ENCODE peak calls at places on chromosomes 1 and 21, in nine cellular contexts. E is amniotic epithelial cell, V is glutamatergic neuron, Z is amygdala, G is iris pigment epithelial cell, H is fibroblast of the aortic adventitia, P is nephron progenitor cell, W is MM.1S, K is sciatic nerve. Y is an unnamed sample.
A peak's percentile ranks its signal among the peaks of the same experiment; 100 is the strongest.

GRCh38 chr1:156625436-156626078 is 6.3 kb downstream of the HAPLN2 start:
- DNase-seq in E (peak; percentile 30), V (peak; percentile 77), Z (peak; percentile 69), G (no peak), H (peak; percentile 55), P (peak; percentile 78), W (peak; percentile 66), K (peak; percentile 79), Y (peak; percentile 28)

GRCh38 chr1:14681182-14681581 is 82.7 kb downstream of the KAZN start:
- DNase-seq in E (no peak), V (no peak), Z (no peak), G (peak; percentile 24), H (peak; percentile 4), P (no peak), W (no peak), K (no peak), Y (peak; percentile 66)

GRCh38 chr1:114749835-114750234 is 7.9 kb downstream of the CSDE1 start:
- DNase-seq in E (no peak), V (no peak), Z (no peak), G (no peak), H (no peak), P (no peak), W (no peak), K (no peak), Y (no peak)

GRCh38 chr1:202710070-202711025 is at the start of gene SYT2:
- DNase-seq in E (no peak), V (peak; percentile 89), Z (no peak), G (no peak), H (no peak), P (peak; percentile 86), W (no peak), K (peak; percentile 63), Y (no peak)

GRCh38 chr1:234114648-234115307 is 210.3 kb downstream of the SLC35F3 start:
- DNase-seq in E (peak; percentile 48), V (peak; percentile 28), Z (peak; percentile 4), G (peak; percentile 45), H (peak; percentile 75), P (peak; percentile 46), W (peak; percentile 59), K (no peak), Y (peak; percentile 62)

GRCh38 chr21:34345892-34346291 is 17.9 kb upstream of the KCNE2 start:
- DNase-seq in E (peak; percentile 30), V (no peak), Z (no peak), G (peak; percentile 33), H (no peak), P (no peak), W (no peak), K (no peak), Y (no peak)

GRCh38 chr1:30704765-30705509 is 18.4 kb downstream of the MATN1 start:
- DNase-seq in E (no peak), V (no peak), Z (no peak), G (no peak), H (peak; percentile 64), P (no peak), W (no peak), K (no peak), Y (no peak)

GRCh38 chr1:232555581-232556189 is 74.2 kb downstream of the SIPA1L2 start:
- DNase-seq in E (peak; percentile 47), V (no peak), Z (no peak), G (peak; percentile 39), H (no peak), P (no peak), W (no peak), K (no peak), Y (no peak)

GRCh38 chr1:38296047-38296446 is 249.5 kb upstream of the POU3F1 start:
- DNase-seq in E (no peak), V (no peak), Z (no peak), G (no peak), H (no peak), P (no peak), W (no peak), K (no peak), Y (no peak)

GRCh38 chr1:156412653-156413309 is 43.8 kb downstream of the RHBG start:
- DNase-seq in E (no peak), V (no peak), Z (no peak), G (no peak), H (no peak), P (no peak), W (no peak), K (no peak), Y (no peak)

GRCh38 chr1:175555266-175555665 is 188.1 kb downstream of the TNR start:
- DNase-seq in E (no peak), V (no peak), Z (no peak), G (peak; percentile 30), H (no peak), P (no peak), W (no peak), K (no peak), Y (peak; percentile 1)

GRCh38 chr1:22184892-22185612 is 42.2 kb upstream of the WNT4 start:
- DNase-seq in E (peak; percentile 9), V (peak; percentile 57), Z (no peak), G (peak; percentile 11), H (no peak), P (peak; percentile 50), W (no peak), K (no peak), Y (peak; percentile 73)

GRCh38 chr1:238789916-238790667 is 596.3 kb upstream of the CHRM3 start:
- DNase-seq in E (no peak), V (no peak), Z (no peak), G (peak; percentile 6), H (no peak), P (no peak), W (no peak), K (no peak), Y (no peak)

GRCh38 chr21:15309721-15310120 is 244.9 kb upstream of the NRIP1 start:
- DNase-seq in E (no peak), V (no peak), Z (no peak), G (no peak), H (peak; percentile 77), P (no peak), W (no peak), K (peak; percentile 75), Y (no peak)

GRCh38 chr1:47722909-47723580 is 274.1 kb downstream of the TRABD2B start:
- DNase-seq in E (no peak), V (no peak), Z (no peak), G (no peak), H (no peak), P (no peak), W (no peak), K (no peak), Y (no peak)

Y was measured in M059J.